ENCODE peak calls at places on chromosomes 7 and 10, in ten cellular contexts. J, P, E, F, N, B, X, Q, R and Z are unnamed samples. For H3K36me3, the result is how much of the 10 kb centered on the place peaks cover.

GRCh38 chr10:132540456-132540855 is 2.9 kb downstream of the INPP5A start:
- DNase-seq in J (peak), P (peak), E (peak), F (no peak), N (peak), B (no peak), X (peak), Q (no peak), R (no peak), Z (no peak)

GRCh38 chr10:88672041-88672440 is 7.8 kb downstream of the LIPF start:
- DNase-seq in J (no peak), P (no peak), E (no peak), F (no peak), N (no peak), B (no peak), X (no peak), Q (no peak), R (no peak), Z (no peak)

GRCh38 chr7:35748348-35748747 is 52.5 kb upstream of the SEPTIN7 start:
- DNase-seq in J (no peak), P (no peak), E (no peak), F (no peak), N (no peak), B (no peak), X (no peak), Q (no peak), R (no peak), Z (no peak)

GRCh38 chr10:3426190-3426845 is 253.7 kb upstream of the PITRM1 start:
- DNase-seq in J (no peak), P (no peak), E (peak), F (no peak), N (peak), B (peak), X (peak), Q (no peak), R (no peak), Z (no peak)

GRCh38 chr10:6924166-6924565 is 344.1 kb upstream of the PRKCQ start:
- DNase-seq in J (no peak), P (no peak), E (no peak), F (peak), N (peak), B (peak), X (peak), Q (no peak), R (no peak), Z (no peak)

GRCh38 chr7:69428089-69428488 is 170.2 kb upstream of the AUTS2 start:
- DNase-seq in J (no peak), P (no peak), E (no peak), F (no peak), N (no peak), B (no peak), X (no peak), Q (no peak), R (no peak), Z (no peak)

GRCh38 chr7:24024689-24025088 is 259.3 kb upstream of the NPY start:
- DNase-seq in J (no peak), P (no peak), E (no peak), F (no peak), N (no peak), B (no peak), X (no peak), Q (no peak), R (no peak), Z (no peak)

GRCh38 chr10:131496351-131497052 is 185.0 kb upstream of the TCERG1L start:
- DNase-seq in J (no peak), P (no peak), E (no peak), F (no peak), N (no peak), B (no peak), X (no peak), Q (no peak), R (no peak), Z (no peak)

GRCh38 chr7:55080000-55080629 is 61.3 kb downstream of the EGFR start:
- DNase-seq in J (no peak), P (no peak), E (no peak), F (no peak), N (no peak), B (no peak), X (no peak), Q (no peak), R (no peak), Z (no peak)

GRCh38 chr7:150481207-150481920 is 30.9 kb downstream of the GIMAP8 start:
- DNase-seq in J (no peak), P (peak), E (no peak), F (no peak), N (no peak), B (no peak), X (no peak), Q (no peak), R (no peak), Z (no peak)

GRCh38 chr10:75718996-75719395 is 287.6 kb downstream of the LRMDA start:
- DNase-seq in J (no peak), P (no peak), E (no peak), F (no peak), N (no peak), B (no peak), X (peak), Q (no peak), R (no peak), Z (no peak)

GRCh38 chr10:21926358-21926890 is 77.1 kb downstream of the DNAJC1 start:
- DNase-seq in J (no peak), P (no peak), E (no peak), F (no peak), N (no peak), B (peak), X (no peak), Q (no peak), R (no peak), Z (no peak)

GRCh38 chr10:44464503-44464902 is 79.6 kb upstream of the CXCL12 start:
- DNase-seq in J (no peak), P (no peak), E (no peak), F (no peak), N (no peak), B (no peak), X (no peak), Q (no peak), R (no peak), Z (no peak)

GRCh38 chr7:97017197-97018125 is 7.2 kb downstream of the DLX5 start:
- DNase-seq in J (no peak), P (no peak), E (no peak), F (no peak), N (no peak), B (no peak), X (no peak), Q (no peak), R (no peak), Z (no peak)

GRCh38 chr7:122219253-122219865 is 75.3 kb upstream of the AASS start:
- DNase-seq in J (no peak), P (no peak), E (no peak), F (no peak), N (peak), B (peak), X (peak), Q (no peak), R (no peak), Z (no peak)

GRCh38 chr10:73785221-73785720 is at the start of gene ZSWIM8:
- DNase-seq in J (peak), P (peak), E (peak), F (peak), N (peak), B (peak), X (peak), Q (peak), R (peak), Z (peak)

GRCh38 chr10:15725603-15726002 is 5.9 kb upstream of the ITGA8 start:
- DNase-seq in J (peak), P (no peak), E (no peak), F (no peak), N (peak), B (peak), X (peak), Q (no peak), R (peak), Z (no peak)

GRCh38 chr7:16063691-16064090 is 357.6 kb downstream of the CRPPA start:
- DNase-seq in J (no peak), P (no peak), E (no peak), F (no peak), N (no peak), B (no peak), X (peak), Q (no peak), R (no peak), Z (no peak)

GRCh38 chr7:93092757-93093370 is 24.9 kb downstream of the SAMD9 start:
- DNase-seq in J (no peak), P (no peak), E (no peak), F (no peak), N (peak), B (peak), X (peak), Q (no peak), R (peak), Z (no peak)

GRCh38 chr10:130357226-130357625 is 221.0 kb downstream of the GLRX3 start:
- DNase-seq in J (no peak), P (peak), E (no peak), F (no peak), N (no peak), B (no peak), X (no peak), Q (no peak), R (peak), Z (no peak)

GRCh38 chr10:131681122-131681521 is 219.7 kb upstream of the PPP2R2D start:
- DNase-seq in J (no peak), P (peak), E (no peak), F (no peak), N (no peak), B (no peak), X (no peak), Q (no peak), R (peak), Z (no peak)

GRCh38 chr10:109981641-109982040 is 26.1 kb upstream of the ADD3 start:
- DNase-seq in J (no peak), P (no peak), E (no peak), F (no peak), N (no peak), B (no peak), X (peak), Q (no peak), R (no peak), Z (no peak)

GRCh38 chr7:105352018-105352612 is 36.6 kb downstream of the SRPK2 start:
- DNase-seq in J (peak), P (peak), E (peak), F (no peak), N (peak), B (peak), X (peak), Q (peak), R (no peak), Z (no peak)

GRCh38 chr10:125158528-125159485 is 1.6 kb downstream of the CTBP2 start:
- DNase-seq in J (peak), P (peak), E (peak), F (peak), N (no peak), B (peak), X (peak), Q (peak), R (peak), Z (no peak)

GRCh38 chr7:13028731-13029099 is 341.3 kb downstream of the ARL4A start:
- DNase-seq in J (no peak), P (no peak), E (no peak), F (no peak), N (no peak), B (no peak), X (no peak), Q (no peak), R (no peak), Z (no peak)

GRCh38 chr10:76717141-76717540 is 920.5 kb downstream of the KCNMA1 start:
- DNase-seq in J (no peak), P (no peak), E (no peak), F (no peak), N (peak), B (peak), X (peak), Q (no peak), R (no peak), Z (no peak)

GRCh38 chr10:124917939-124918830 is 23.7 kb upstream of the ZRANB1 start:
- DNase-seq in J (no peak), P (no peak), E (no peak), F (no peak), N (no peak), B (peak), X (peak), Q (no peak), R (no peak), Z (no peak)

GRCh38 chr10:110429301-110429700 is 68.4 kb upstream of the DUSP5 start:
- DNase-seq in J (no peak), P (peak), E (no peak), F (no peak), N (no peak), B (no peak), X (no peak), Q (peak), R (no peak), Z (no peak)

GRCh38 chr10:124020871-124021823 is 72.3 kb downstream of the CHST15 start:
- DNase-seq in J (no peak), P (peak), E (no peak), F (no peak), N (no peak), B (peak), X (no peak), Q (no peak), R (peak), Z (no peak)

GRCh38 chr10:78394050-78394449 is 360.4 kb downstream of the RPS24 start:
- DNase-seq in J (no peak), P (no peak), E (no peak), F (no peak), N (no peak), B (no peak), X (no peak), Q (no peak), R (no peak), Z (no peak)

GRCh38 chr7:138475377-138475776 is 15.3 kb downstream of the TRIM24 start:
- DNase-seq in J (no peak), P (no peak), E (no peak), F (no peak), N (no peak), B (no peak), X (no peak), Q (no peak), R (no peak), Z (no peak)

GRCh38 chr7:46215987-46216567 is 295.0 kb upstream of the IGFBP3 start:
- DNase-seq in J (no peak), P (no peak), E (no peak), F (peak), N (no peak), B (peak), X (peak), Q (no peak), R (peak), Z (no peak)
- TF ChIP-seq CTCF in J (no peak), P (no peak), E (no peak), F (no peak), N (no peak), B (no peak), X (no peak), Q (no peak), R (no peak), Z (no peak)

GRCh38 chr7:41974835-41975234 is 262.2 kb downstream of the GLI3 start:
- DNase-seq in J (no peak), P (no peak), E (no peak), F (no peak), N (no peak), B (no peak), X (no peak), Q (no peak), R (no peak), Z (no peak)
- H3K36me3 ChIP-seq in J (under half), P (under half), E (under half), F (under half), N (under half), B (under half), X (under half), Q (under half), R (under half), Z (under half)

GRCh38 chr7:120400806-120401455 is 128.0 kb downstream of the KCND2 start:
- DNase-seq in J (no peak), P (no peak), E (no peak), F (no peak), N (no peak), B (no peak), X (no peak), Q (no peak), R (no peak), Z (no peak)

GRCh38 chr7:120405652-120406051 is 132.7 kb downstream of the KCND2 start:
- DNase-seq in J (no peak), P (no peak), E (no peak), F (no peak), N (no peak), B (no peak), X (no peak), Q (no peak), R (no peak), Z (no peak)

GRCh38 chr7:120404042-120404441 is 131.1 kb downstream of the KCND2 start:
- DNase-seq in J (no peak), P (no peak), E (no peak), F (no peak), N (no peak), B (peak), X (peak), Q (no peak), R (no peak), Z (no peak)

GRCh38 chr7:120402801-120403200 is 129.8 kb downstream of the KCND2 start:
- DNase-seq in J (no peak), P (no peak), E (no peak), F (no peak), N (no peak), B (peak), X (peak), Q (no peak), R (no peak), Z (no peak)

DNA sequence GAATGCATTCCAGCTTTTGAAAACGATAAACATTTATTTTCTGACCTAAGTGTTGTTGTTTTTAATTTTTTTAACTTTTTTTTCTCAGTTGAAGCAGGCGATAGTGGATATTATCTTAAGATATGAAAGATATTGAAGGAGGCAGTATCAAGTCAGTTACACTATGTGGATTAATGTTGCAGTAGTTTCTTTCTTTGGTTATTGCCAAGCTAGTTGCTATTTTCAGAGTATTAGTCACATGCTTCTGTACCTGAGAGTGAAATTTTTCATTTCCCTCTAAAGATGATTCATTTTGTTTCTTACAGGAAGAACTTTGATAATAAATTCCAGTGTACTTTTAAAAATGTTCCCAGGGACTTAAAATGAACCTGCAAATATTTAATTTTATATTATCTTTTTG is 129.4 kb downstream of the KCND2 start:
- DNase-seq in J (no peak), P (no peak), E (no peak), F (no peak), N (no peak), B (peak), X (peak), Q (no peak), R (no peak), Z (no peak)
- TF ChIP-seq CTCF in J (no peak), P (no peak), E (no peak), F (no peak), N (no peak), B (no peak), X (no peak), Q (no peak), R (no peak), Z (no peak)

GRCh38 chr10:87546221-87546620 is 41.5 kb downstream of the MINPP1 start:
- DNase-seq in J (peak), P (no peak), E (no peak), F (no peak), N (peak), B (no peak), X (peak), Q (no peak), R (no peak), Z (no peak)

GRCh38 chr10:87544750-87545149 is 40.1 kb downstream of the MINPP1 start:
- DNase-seq in J (no peak), P (no peak), E (no peak), F (no peak), N (no peak), B (no peak), X (peak), Q (no peak), R (no peak), Z (no peak)

GRCh38 chr10:87546971-87547413 is 42.3 kb downstream of the MINPP1 start:
- DNase-seq in J (peak), P (no peak), E (no peak), F (no peak), N (no peak), B (no peak), X (peak), Q (no peak), R (no peak), Z (no peak)

GRCh38 chr10:87547734-87548311 is 43.1 kb downstream of the MINPP1 start:
- DNase-seq in J (no peak), P (no peak), E (no peak), F (no peak), N (peak), B (peak), X (peak), Q (no peak), R (no peak), Z (no peak)

DNA sequence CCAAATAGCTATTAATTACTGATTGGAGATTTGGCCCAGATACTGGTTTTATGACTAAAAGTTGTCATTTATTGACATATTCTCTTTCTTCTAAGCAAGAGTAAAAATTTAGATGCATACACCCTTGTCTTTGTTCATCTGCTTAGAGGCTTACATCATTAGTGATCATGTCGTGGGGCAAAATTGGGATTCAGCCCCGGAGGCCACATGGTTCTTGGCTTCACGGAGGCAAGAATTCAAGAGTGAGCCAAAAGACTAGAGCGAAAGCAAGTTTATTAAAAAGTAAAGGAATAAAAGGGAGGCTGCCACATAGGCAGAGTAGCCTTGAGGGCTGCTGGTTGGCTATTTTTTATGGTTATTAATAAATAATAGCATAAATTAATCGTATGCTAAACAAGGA is 41.1 kb downstream of the MINPP1 start:
- DNase-seq in J (no peak), P (no peak), E (no peak), F (no peak), N (no peak), B (no peak), X (no peak), Q (no peak), R (no peak), Z (no peak)
- H3K36me3 ChIP-seq in J (under half), P (under half), E (under half), F (under half), N (under half), B (under half), X (under half), Q (under half), R (half or more), Z (under half)

DNA sequence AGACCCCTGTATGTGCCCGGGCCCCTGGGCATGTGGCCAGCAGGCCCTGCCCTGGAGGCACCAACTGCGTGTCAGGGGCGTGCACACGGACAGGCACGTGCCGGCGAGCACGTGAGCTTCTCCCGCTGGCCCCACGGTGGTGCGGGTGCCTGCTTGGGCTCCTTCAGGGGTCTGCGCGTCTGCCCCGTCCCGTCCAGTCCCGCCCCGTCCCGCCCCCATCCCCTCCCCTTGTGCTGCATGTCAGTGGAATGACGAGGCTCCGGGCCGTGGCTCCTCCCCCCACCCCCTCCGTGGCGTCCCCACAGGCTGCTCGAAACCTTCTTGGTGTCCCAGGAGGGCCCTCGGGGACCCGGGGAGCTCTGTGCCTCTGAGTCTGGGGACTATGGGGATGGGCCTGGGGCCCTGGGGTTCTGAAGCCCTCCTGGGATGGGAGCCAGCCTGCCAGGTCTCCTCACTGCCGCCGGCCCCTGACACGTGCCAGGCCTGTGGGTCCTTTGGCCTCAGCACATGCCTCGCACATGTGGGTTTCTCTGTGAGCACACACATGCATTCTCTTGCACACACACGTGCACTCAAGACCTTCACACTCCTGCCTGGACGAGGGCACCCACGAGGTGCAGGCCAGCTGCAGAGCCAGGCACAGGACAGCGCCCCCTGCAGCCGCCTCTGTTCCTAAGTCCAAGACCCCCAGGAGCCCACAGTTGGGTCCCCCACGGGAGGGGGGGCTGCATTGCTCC is 27.5 kb upstream of the AMZ1 start:
- DNase-seq in J (no peak), P (peak), E (no peak), F (no peak), N (no peak), B (no peak), X (no peak), Q (no peak), R (peak), Z (no peak)
- TF ChIP-seq CTCF in J (no peak), P (no peak), E (no peak), F (no peak), N (peak), B (peak), X (peak), Q (no peak), R (peak), Z (no peak)

DNA sequence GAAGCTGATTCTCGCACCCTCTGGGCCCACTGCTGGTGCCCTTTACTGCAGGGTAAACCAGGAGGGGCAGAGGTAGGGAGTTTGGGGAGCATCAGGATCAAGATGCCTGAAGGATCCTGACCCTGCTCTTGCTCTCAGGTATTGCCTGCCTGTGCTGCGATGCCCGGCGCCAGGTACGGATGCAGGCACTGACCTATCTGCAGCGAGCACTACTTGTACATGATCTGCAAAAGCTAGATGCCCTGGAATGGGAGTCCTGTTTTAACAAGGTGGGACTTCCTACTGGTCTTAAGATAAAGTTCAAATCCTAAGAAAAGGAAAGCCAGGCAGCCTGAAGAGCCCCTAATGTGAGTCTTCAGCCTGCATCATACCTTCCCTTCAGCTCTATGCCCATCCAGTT is 16.1 kb upstream of the NFKB2 start:
- DNase-seq in J (no peak), P (peak), E (no peak), F (no peak), N (no peak), B (no peak), X (no peak), Q (no peak), R (no peak), Z (no peak)
- H3K36me3 ChIP-seq in J (half or more), P (half or more), E (half or more), F (half or more), N (half or more), B (under half), X (under half), Q (half or more), R (under half), Z (under half)